ENCODE peak calls at places on chromosomes 7 and 10, in seven cellular contexts. One of them, this sample, is unnamed.

GRCh38 chr10:111479966-111480365 is 403.1 kb downstream of the ADRA2A start:
- DNase-seq in GM23338: no peak
- DNase-seq in SJSA1: no peak
- DNase-seq in MM.1S: no peak
- DNase-seq in Peyer's patch: no peak
- DNase-seq in BJ: no peak
- DNase-seq in HepG2: no peak
- DNase-seq in this sample: no peak

GRCh38 chr10:66836057-66836456 is 89.8 kb upstream of the LRRTM3 start:
- DNase-seq in GM23338: no peak
- DNase-seq in SJSA1: no peak
- DNase-seq in MM.1S: no peak
- DNase-seq in Peyer's patch: no peak
- DNase-seq in BJ: peak; percentile 28
- DNase-seq in HepG2: no peak
- DNase-seq in this sample: peak; percentile 86

GRCh38 chr10:118943253-118943652 is 86.3 kb upstream of the NANOS1 start:
- DNase-seq in GM23338: no peak
- DNase-seq in SJSA1: no peak
- DNase-seq in MM.1S: no peak
- DNase-seq in Peyer's patch: no peak
- DNase-seq in BJ: no peak
- DNase-seq in HepG2: no peak
- DNase-seq in this sample: no peak

GRCh38 chr7:87001214-87001613 is 58.2 kb downstream of the ELAPOR2 start:
- DNase-seq in GM23338: no peak
- DNase-seq in SJSA1: no peak
- DNase-seq in MM.1S: no peak
- DNase-seq in Peyer's patch: no peak
- DNase-seq in BJ: peak; percentile 3
- DNase-seq in HepG2: no peak
- DNase-seq in this sample: no peak

GRCh38 chr7:84236398-84236797 is 41.8 kb upstream of the SEMA3A start:
- DNase-seq in GM23338: no peak
- DNase-seq in SJSA1: no peak
- DNase-seq in MM.1S: no peak
- DNase-seq in Peyer's patch: no peak
- DNase-seq in BJ: no peak
- DNase-seq in HepG2: no peak
- DNase-seq in this sample: no peak

GRCh38 chr10:7444576-7445226 is 33.9 kb upstream of the SFMBT2 start:
- DNase-seq in GM23338: no peak
- DNase-seq in SJSA1: no peak
- DNase-seq in MM.1S: no peak
- DNase-seq in Peyer's patch: no peak
- DNase-seq in BJ: no peak
- DNase-seq in HepG2: no peak
- DNase-seq in this sample: no peak

GRCh38 chr7:108253275-108254044 is 123.3 kb upstream of the LAMB4 start:
- DNase-seq in GM23338: no peak
- DNase-seq in SJSA1: no peak
- DNase-seq in MM.1S: no peak
- DNase-seq in Peyer's patch: no peak
- DNase-seq in BJ: no peak
- DNase-seq in HepG2: no peak
- DNase-seq in this sample: no peak

GRCh38 chr7:33185786-33186185 is 56.4 kb downstream of the BBS9 start:
- DNase-seq in GM23338: peak; percentile 77
- DNase-seq in SJSA1: peak; percentile 14
- DNase-seq in MM.1S: peak; percentile 45
- DNase-seq in Peyer's patch: no peak
- DNase-seq in BJ: no peak
- DNase-seq in HepG2: peak; percentile 62
- DNase-seq in this sample: no peak

GRCh38 chr10:121092341-121093099 is 241.4 kb downstream of the WDR11 start:
- DNase-seq in GM23338: no peak
- DNase-seq in SJSA1: peak; percentile 22
- DNase-seq in MM.1S: no peak
- DNase-seq in Peyer's patch: no peak
- DNase-seq in BJ: no peak
- DNase-seq in HepG2: no peak
- DNase-seq in this sample: peak; percentile 74

GRCh38 chr10:15083674-15084501 is 4.7 kb downstream of the ACBD7 start:
- DNase-seq in GM23338: no peak
- DNase-seq in SJSA1: no peak
- DNase-seq in MM.1S: no peak
- DNase-seq in Peyer's patch: no peak
- DNase-seq in BJ: no peak
- DNase-seq in HepG2: no peak
- DNase-seq in this sample: no peak

GRCh38 chr7:134619627-134620331 is 26.9 kb upstream of the BPGM start:
- DNase-seq in GM23338: no peak
- DNase-seq in SJSA1: peak; percentile 52
- DNase-seq in MM.1S: no peak
- DNase-seq in Peyer's patch: no peak
- DNase-seq in BJ: peak; percentile 81
- DNase-seq in HepG2: no peak
- DNase-seq in this sample: peak; percentile 62

GRCh38 chr10:5948999-5949759 is 28.2 kb downstream of the IL15RA start:
- DNase-seq in GM23338: peak; percentile 86
- DNase-seq in SJSA1: peak; percentile 11
- DNase-seq in MM.1S: no peak
- DNase-seq in Peyer's patch: peak; percentile 71
- DNase-seq in BJ: no peak
- DNase-seq in HepG2: peak; percentile 46
- DNase-seq in this sample: no peak

GRCh38 chr7:25868509-25868908 is 283.5 kb upstream of the NFE2L3 start:
- DNase-seq in GM23338: no peak
- DNase-seq in SJSA1: no peak
- DNase-seq in MM.1S: no peak
- DNase-seq in Peyer's patch: no peak
- DNase-seq in BJ: no peak
- DNase-seq in HepG2: no peak
- DNase-seq in this sample: no peak

GRCh38 chr10:80289451-80290287 is at the start of gene MAT1A:
- DNase-seq in GM23338: peak; percentile 85
- DNase-seq in SJSA1: no peak
- DNase-seq in MM.1S: no peak
- DNase-seq in Peyer's patch: no peak
- DNase-seq in BJ: no peak
- DNase-seq in HepG2: peak; percentile 84
- DNase-seq in this sample: no peak

GRCh38 chr10:54667136-54667535 is 133.9 kb downstream of the PCDH15 start:
- DNase-seq in GM23338: no peak
- DNase-seq in SJSA1: no peak
- DNase-seq in MM.1S: no peak
- DNase-seq in Peyer's patch: no peak
- DNase-seq in BJ: no peak
- DNase-seq in HepG2: peak; percentile 17
- DNase-seq in this sample: no peak

GRCh38 chr10:133258066-133258817 is 18.4 kb downstream of the ADAM8 start:
- DNase-seq in GM23338: no peak
- DNase-seq in SJSA1: no peak
- DNase-seq in MM.1S: no peak
- DNase-seq in Peyer's patch: no peak
- DNase-seq in BJ: no peak
- DNase-seq in HepG2: no peak
- DNase-seq in this sample: no peak

GRCh38 chr10:122461729-122462532 is 578 bp downstream of the HTRA1 start:
- DNase-seq in GM23338: peak; percentile 51
- DNase-seq in SJSA1: peak; percentile 17
- DNase-seq in MM.1S: no peak
- DNase-seq in Peyer's patch: peak; percentile 58
- DNase-seq in BJ: no peak
- DNase-seq in HepG2: no peak
- DNase-seq in this sample: no peak
- H3K4me3 ChIP-seq in GM23338: peak overlapping the region; percentile 75
- H3K4me3 ChIP-seq in SJSA1: peak overlapping the region; percentile 46
- H3K4me3 ChIP-seq in MM.1S: no peak overlapping the region
- H3K4me3 ChIP-seq in Peyer's patch: peak overlapping the region; percentile 30
- H3K4me3 ChIP-seq in BJ: peak overlapping the region; percentile 61
- H3K4me3 ChIP-seq in HepG2: peak overlapping the region; percentile 13
- H3K4me3 ChIP-seq in this sample: peak overlapping the region; percentile 80

GRCh38 chr10:28304032-28304571 is 1.2 kb upstream of the MPP7 start:
- DNase-seq in GM23338: no peak
- DNase-seq in SJSA1: no peak
- DNase-seq in MM.1S: no peak
- DNase-seq in Peyer's patch: no peak
- DNase-seq in BJ: no peak
- DNase-seq in HepG2: no peak
- DNase-seq in this sample: no peak
- H3K4me3 ChIP-seq in GM23338: peak overlapping the region; percentile 66
- H3K4me3 ChIP-seq in SJSA1: no peak overlapping the region
- H3K4me3 ChIP-seq in MM.1S: no peak overlapping the region
- H3K4me3 ChIP-seq in Peyer's patch: no peak overlapping the region
- H3K4me3 ChIP-seq in BJ: no peak overlapping the region
- H3K4me3 ChIP-seq in HepG2: no peak overlapping the region
- H3K4me3 ChIP-seq in this sample: no peak overlapping the region

GRCh38 chr10:33478675-33479125 is 144.2 kb upstream of the NRP1 start:
- DNase-seq in GM23338: no peak
- DNase-seq in SJSA1: no peak
- DNase-seq in MM.1S: no peak
- DNase-seq in Peyer's patch: no peak
- DNase-seq in BJ: no peak
- DNase-seq in HepG2: no peak
- DNase-seq in this sample: no peak

GRCh38 chr10:33478089-33478674 is 143.7 kb upstream of the NRP1 start:
- DNase-seq in GM23338: no peak
- DNase-seq in SJSA1: no peak
- DNase-seq in MM.1S: no peak
- DNase-seq in Peyer's patch: no peak
- DNase-seq in BJ: no peak
- DNase-seq in HepG2: no peak
- DNase-seq in this sample: no peak

GRCh38 chr10:33477291-33478088 is 143.0 kb upstream of the NRP1 start:
- DNase-seq in GM23338: no peak
- DNase-seq in SJSA1: no peak
- DNase-seq in MM.1S: no peak
- DNase-seq in Peyer's patch: no peak
- DNase-seq in BJ: no peak
- DNase-seq in HepG2: no peak
- DNase-seq in this sample: no peak

GRCh38 chr10:33473688-33474087 is 139.2 kb upstream of the NRP1 start:
- DNase-seq in GM23338: no peak
- DNase-seq in SJSA1: no peak
- DNase-seq in MM.1S: no peak
- DNase-seq in Peyer's patch: no peak
- DNase-seq in BJ: no peak
- DNase-seq in HepG2: no peak
- DNase-seq in this sample: no peak

GRCh38 chr10:33476757-33477273 is 142.3 kb upstream of the NRP1 start:
- DNase-seq in GM23338: no peak
- DNase-seq in SJSA1: no peak
- DNase-seq in MM.1S: no peak
- DNase-seq in Peyer's patch: no peak
- DNase-seq in BJ: no peak
- DNase-seq in HepG2: no peak
- DNase-seq in this sample: no peak
- H3K4me3 ChIP-seq in GM23338: no peak overlapping the region
- H3K4me3 ChIP-seq in SJSA1: no peak overlapping the region
- H3K4me3 ChIP-seq in MM.1S: no peak overlapping the region
- H3K4me3 ChIP-seq in Peyer's patch: no peak overlapping the region
- H3K4me3 ChIP-seq in BJ: no peak overlapping the region
- H3K4me3 ChIP-seq in HepG2: no peak overlapping the region
- H3K4me3 ChIP-seq in this sample: no peak overlapping the region

GRCh38 chr7:98110249-98111022 is 3.8 kb downstream of the LMTK2 start:
- DNase-seq in GM23338: peak; percentile 53
- DNase-seq in SJSA1: no peak
- DNase-seq in MM.1S: no peak
- DNase-seq in Peyer's patch: no peak
- DNase-seq in BJ: no peak
- DNase-seq in HepG2: peak; percentile 85
- DNase-seq in this sample: no peak

GRCh38 chr7:98102170-98102569 is 4.5 kb upstream of the LMTK2 start:
- DNase-seq in GM23338: no peak
- DNase-seq in SJSA1: no peak
- DNase-seq in MM.1S: no peak
- DNase-seq in Peyer's patch: no peak
- DNase-seq in BJ: no peak
- DNase-seq in HepG2: no peak
- DNase-seq in this sample: no peak

GRCh38 chr7:98106647-98107312 is at the start of gene LMTK2:
- DNase-seq in GM23338: peak; percentile 93
- DNase-seq in SJSA1: peak; percentile 95
- DNase-seq in MM.1S: peak; percentile 90
- DNase-seq in Peyer's patch: peak; percentile 98
- DNase-seq in BJ: peak; percentile 38
- DNase-seq in HepG2: peak; percentile 81
- DNase-seq in this sample: no peak

GRCh38 chr7:98107313-98107691 is 640 bp downstream of the LMTK2 start:
- DNase-seq in GM23338: peak; percentile 39
- DNase-seq in SJSA1: no peak
- DNase-seq in MM.1S: peak; percentile 38
- DNase-seq in Peyer's patch: no peak
- DNase-seq in BJ: no peak
- DNase-seq in HepG2: no peak
- DNase-seq in this sample: no peak

DNA sequence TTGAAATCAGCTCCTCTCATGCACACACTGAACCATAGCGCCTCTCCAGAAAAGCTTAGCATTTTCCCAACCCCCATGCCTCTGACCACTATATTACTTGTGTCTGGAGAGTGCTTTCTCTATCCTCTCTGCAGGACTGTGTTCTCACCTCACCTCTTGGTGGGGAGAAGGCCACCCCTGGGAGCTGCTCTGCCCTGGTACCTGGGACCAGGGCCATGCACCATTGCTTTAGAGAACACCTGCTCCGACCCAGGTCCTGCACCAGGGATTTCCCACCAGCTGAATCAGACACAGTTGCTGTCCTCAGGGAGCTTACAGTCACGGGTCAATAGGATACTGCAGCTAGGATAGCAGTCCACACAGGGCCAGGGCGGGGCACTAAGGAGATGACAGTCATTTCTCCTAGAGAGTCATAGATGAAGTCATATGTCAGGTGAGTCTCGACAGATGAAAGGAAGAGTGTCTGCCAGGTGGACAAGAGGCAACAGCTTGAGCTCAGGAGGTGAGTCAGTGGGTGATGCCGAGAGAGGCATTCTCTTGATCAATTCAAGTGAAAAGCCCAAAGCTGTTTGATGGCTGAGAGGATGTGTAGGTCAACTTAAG is 619 bp upstream of the LMTK2 start:
- DNase-seq in GM23338: no peak
- DNase-seq in SJSA1: no peak
- DNase-seq in MM.1S: no peak
- DNase-seq in Peyer's patch: peak; percentile 65
- DNase-seq in BJ: no peak
- DNase-seq in HepG2: peak; percentile 35
- DNase-seq in this sample: no peak
- H3K4me3 ChIP-seq in GM23338: no peak overlapping the region
- H3K4me3 ChIP-seq in SJSA1: peak overlapping the region; percentile 99
- H3K4me3 ChIP-seq in MM.1S: no peak overlapping the region
- H3K4me3 ChIP-seq in Peyer's patch: no peak overlapping the region
- H3K4me3 ChIP-seq in BJ: no peak overlapping the region
- H3K4me3 ChIP-seq in HepG2: no peak overlapping the region
- H3K4me3 ChIP-seq in this sample: no peak overlapping the region

GRCh38 chr7:39609462-39610149 is 13.8 kb upstream of the RALA start:
- DNase-seq in GM23338: peak; percentile 76
- DNase-seq in SJSA1: peak; percentile 59
- DNase-seq in MM.1S: no peak
- DNase-seq in Peyer's patch: peak; percentile 54
- DNase-seq in BJ: no peak
- DNase-seq in HepG2: no peak
- DNase-seq in this sample: no peak
- H3K4me3 ChIP-seq in GM23338: peak overlapping the region; percentile 51
- H3K4me3 ChIP-seq in SJSA1: peak overlapping the region; percentile 35
- H3K4me3 ChIP-seq in MM.1S: no peak overlapping the region
- H3K4me3 ChIP-seq in Peyer's patch: peak overlapping the region; percentile 1
- H3K4me3 ChIP-seq in BJ: peak overlapping the region; percentile 28
- H3K4me3 ChIP-seq in HepG2: no peak overlapping the region
- H3K4me3 ChIP-seq in this sample: peak overlapping the region; percentile 30

This sample was measured in epithelial cell of proximal tubule.